ENCODE peak calls at places on chromosome 13, in six cellular contexts. One of them, this sample, is unnamed. For H3K36me3, the result is how much of the 10 kb centered on the place peaks cover.

GRCh38 chr13:105920375-105920774 is 615.1 kb downstream of the EFNB2 start:
- DNase-seq in uterus: no peak
- DNase-seq in tibial nerve: no peak
- DNase-seq in body of pancreas: no peak
- DNase-seq in heart left ventricle: no peak
- DNase-seq in Peyer's patch: no peak
- DNase-seq in this sample: no peak

GRCh38 chr13:108996430-108996829 is 367.0 kb downstream of the MYO16 start:
- DNase-seq in body of pancreas: no peak
- DNase-seq in tibial nerve: no peak
- DNase-seq in heart left ventricle: no peak
- DNase-seq in uterus: no peak
- DNase-seq in Peyer's patch: no peak
- DNase-seq in this sample: no peak

GRCh38 chr13:88464851-88465250 is 793.7 kb downstream of the SLITRK5 start:
- DNase-seq in Peyer's patch: no peak
- DNase-seq in heart left ventricle: no peak
- DNase-seq in body of pancreas: no peak
- DNase-seq in uterus: no peak
- DNase-seq in tibial nerve: no peak
- DNase-seq in this sample: no peak

GRCh38 chr13:26442541-26442940 is 114.9 kb upstream of the WASF3 start:
- DNase-seq in uterus: no peak
- DNase-seq in heart left ventricle: no peak
- DNase-seq in tibial nerve: no peak
- DNase-seq in body of pancreas: no peak
- DNase-seq in Peyer's patch: no peak
- DNase-seq in this sample: no peak

GRCh38 chr13:23279321-23279720 is 98.5 kb downstream of the SGCG start:
- DNase-seq in heart left ventricle: no peak
- DNase-seq in body of pancreas: no peak
- DNase-seq in tibial nerve: no peak
- DNase-seq in Peyer's patch: no peak
- DNase-seq in uterus: no peak
- DNase-seq in this sample: no peak

GRCh38 chr13:101785858-101786257 is 333.4 kb downstream of the ITGBL1 start:
- DNase-seq in Peyer's patch: no peak
- DNase-seq in body of pancreas: peak
- DNase-seq in heart left ventricle: peak
- DNase-seq in uterus: no peak
- DNase-seq in tibial nerve: no peak
- DNase-seq in this sample: peak

GRCh38 chr13:77184455-77184854 is 142.4 kb downstream of the MYCBP2 start:
- DNase-seq in Peyer's patch: no peak
- DNase-seq in uterus: no peak
- DNase-seq in tibial nerve: no peak
- DNase-seq in heart left ventricle: no peak
- DNase-seq in body of pancreas: no peak
- DNase-seq in this sample: no peak

GRCh38 chr13:101959016-101959415 is 442.8 kb downstream of the FGF14 start:
- DNase-seq in uterus: no peak
- DNase-seq in tibial nerve: no peak
- DNase-seq in Peyer's patch: no peak
- DNase-seq in heart left ventricle: no peak
- DNase-seq in body of pancreas: no peak
- DNase-seq in this sample: no peak

GRCh38 chr13:23467048-23467931 is 33.8 kb upstream of the SACS start:
- DNase-seq in heart left ventricle: no peak
- DNase-seq in Peyer's patch: no peak
- DNase-seq in tibial nerve: no peak
- DNase-seq in body of pancreas: no peak
- DNase-seq in uterus: no peak
- DNase-seq in this sample: no peak

GRCh38 chr13:80139196-80139595 is 201.7 kb downstream of the SPRY2 start:
- DNase-seq in Peyer's patch: no peak
- DNase-seq in heart left ventricle: no peak
- DNase-seq in body of pancreas: no peak
- DNase-seq in uterus: no peak
- DNase-seq in tibial nerve: no peak
- DNase-seq in this sample: no peak

GRCh38 chr13:36914648-36915047 is 5.4 kb downstream of the SMAD9 start:
- DNase-seq in uterus: no peak
- DNase-seq in tibial nerve: no peak
- DNase-seq in heart left ventricle: no peak
- DNase-seq in body of pancreas: no peak
- DNase-seq in Peyer's patch: no peak
- DNase-seq in this sample: no peak

GRCh38 chr13:38350114-38350617 is 515 bp downstream of the UFM1 start:
- DNase-seq in Peyer's patch: peak
- DNase-seq in tibial nerve: peak
- DNase-seq in body of pancreas: peak
- DNase-seq in uterus: peak
- DNase-seq in heart left ventricle: peak
- DNase-seq in this sample: peak

GRCh38 chr13:99418663-99419140 is 82.6 kb upstream of the TM9SF2 start:
- DNase-seq in Peyer's patch: no peak
- DNase-seq in heart left ventricle: no peak
- DNase-seq in uterus: no peak
- DNase-seq in body of pancreas: no peak
- DNase-seq in tibial nerve: no peak
- DNase-seq in this sample: peak

GRCh38 chr13:86051134-86052103 is 252.2 kb upstream of the SLITRK6 start:
- DNase-seq in Peyer's patch: no peak
- DNase-seq in heart left ventricle: no peak
- DNase-seq in tibial nerve: no peak
- DNase-seq in uterus: no peak
- DNase-seq in body of pancreas: no peak
- DNase-seq in this sample: no peak

GRCh38 chr13:40519637-40520036 is 146.8 kb downstream of the FOXO1 start:
- DNase-seq in Peyer's patch: no peak
- DNase-seq in uterus: no peak
- DNase-seq in body of pancreas: peak
- DNase-seq in heart left ventricle: no peak
- DNase-seq in tibial nerve: no peak
- DNase-seq in this sample: no peak

GRCh38 chr13:60369242-60369641 is 27.8 kb upstream of the TDRD3 start:
- DNase-seq in uterus: no peak
- DNase-seq in body of pancreas: no peak
- DNase-seq in heart left ventricle: no peak
- DNase-seq in Peyer's patch: no peak
- DNase-seq in tibial nerve: no peak
- DNase-seq in this sample: no peak

GRCh38 chr13:36163809-36164308 is 32.7 kb upstream of the DCLK1 start:
- DNase-seq in Peyer's patch: no peak
- DNase-seq in heart left ventricle: peak
- DNase-seq in uterus: peak
- DNase-seq in body of pancreas: peak
- DNase-seq in tibial nerve: peak
- DNase-seq in this sample: peak

GRCh38 chr13:60661514-60661913 is 264.5 kb downstream of the TDRD3 start:
- DNase-seq in tibial nerve: no peak
- DNase-seq in Peyer's patch: no peak
- DNase-seq in uterus: no peak
- DNase-seq in heart left ventricle: no peak
- DNase-seq in body of pancreas: no peak
- DNase-seq in this sample: no peak

GRCh38 chr13:44837250-44837649 is 152.0 kb downstream of the NUFIP1 start:
- DNase-seq in tibial nerve: no peak
- DNase-seq in heart left ventricle: no peak
- DNase-seq in Peyer's patch: no peak
- DNase-seq in body of pancreas: no peak
- DNase-seq in uterus: no peak
- DNase-seq in this sample: no peak

DNA sequence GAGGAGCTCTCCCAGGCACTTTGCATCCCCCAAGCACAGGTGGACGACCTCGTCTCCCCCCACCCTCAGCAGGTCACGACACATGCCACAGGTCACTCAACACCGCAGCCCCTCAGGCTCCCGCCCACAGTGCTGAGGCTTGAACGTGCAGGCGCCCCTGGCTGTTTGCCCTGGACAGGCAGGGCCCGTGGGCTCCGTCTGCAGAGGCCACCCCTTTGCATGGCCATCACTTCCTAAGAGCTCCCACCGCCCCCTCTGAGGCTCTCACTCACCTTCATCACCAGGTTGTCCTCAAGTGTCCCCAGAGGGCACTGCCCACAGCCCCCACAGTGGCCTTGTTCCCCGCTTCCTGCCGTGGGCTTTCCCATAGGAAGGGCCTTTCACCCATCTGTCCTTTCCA is 132.1 kb upstream of the MCF2L start:
- DNase-seq in heart left ventricle: no peak
- DNase-seq in body of pancreas: no peak
- DNase-seq in Peyer's patch: peak
- DNase-seq in uterus: no peak
- DNase-seq in tibial nerve: no peak
- DNase-seq in this sample: no peak
- H3K36me3 ChIP-seq in heart left ventricle: half or more
- H3K36me3 ChIP-seq in body of pancreas: under half
- H3K36me3 ChIP-seq in Peyer's patch: half or more
- H3K36me3 ChIP-seq in uterus: under half
- H3K36me3 ChIP-seq in tibial nerve: under half
- H3K36me3 ChIP-seq in this sample: under half

DNA sequence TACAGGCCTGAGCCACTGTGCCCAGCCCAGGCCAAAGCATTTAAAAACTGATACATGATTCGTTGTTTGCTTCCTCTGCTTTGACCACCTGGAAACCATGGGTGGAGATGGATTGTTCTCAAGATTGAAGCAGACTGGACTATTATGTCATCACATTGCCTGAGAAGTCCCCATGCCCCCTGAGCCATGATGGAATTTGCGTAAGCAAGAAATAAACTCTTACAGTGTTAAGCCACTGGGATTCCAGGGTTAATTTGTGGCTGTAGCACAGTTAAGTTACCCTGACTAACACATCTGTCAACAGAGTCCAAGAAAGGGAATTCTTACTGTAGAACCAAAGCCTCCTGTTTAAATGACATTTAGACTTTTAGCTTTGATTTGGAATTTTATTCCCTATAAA is 19.4 kb upstream of the DHRS12 start:
- DNase-seq in Peyer's patch: no peak
- DNase-seq in body of pancreas: no peak
- DNase-seq in heart left ventricle: no peak
- DNase-seq in uterus: no peak
- DNase-seq in tibial nerve: no peak
- DNase-seq in this sample: no peak
- H3K4me3 ChIP-seq in Peyer's patch: no peak
- H3K4me3 ChIP-seq in body of pancreas: no peak
- H3K4me3 ChIP-seq in heart left ventricle: no peak
- H3K4me3 ChIP-seq in uterus: no peak
- H3K4me3 ChIP-seq in tibial nerve: no peak
- H3K4me3 ChIP-seq in this sample: no peak

GRCh38 chr13:110640591-110641029 is 25.3 kb downstream of the NAXD start:
- DNase-seq in uterus: no peak
- DNase-seq in heart left ventricle: peak
- DNase-seq in tibial nerve: no peak
- DNase-seq in Peyer's patch: no peak
- DNase-seq in body of pancreas: no peak
- DNase-seq in this sample: peak

GRCh38 chr13:110638253-110638652 is 22.9 kb downstream of the NAXD start:
- DNase-seq in heart left ventricle: no peak
- DNase-seq in uterus: no peak
- DNase-seq in tibial nerve: no peak
- DNase-seq in body of pancreas: no peak
- DNase-seq in Peyer's patch: no peak
- DNase-seq in this sample: no peak

GRCh38 chr13:110639935-110640334 is 24.6 kb downstream of the NAXD start:
- DNase-seq in tibial nerve: no peak
- DNase-seq in Peyer's patch: no peak
- DNase-seq in heart left ventricle: no peak
- DNase-seq in uterus: no peak
- DNase-seq in body of pancreas: no peak
- DNase-seq in this sample: no peak

GRCh38 chr13:110637747-110638146 is 22.4 kb downstream of the NAXD start:
- DNase-seq in tibial nerve: no peak
- DNase-seq in heart left ventricle: no peak
- DNase-seq in Peyer's patch: no peak
- DNase-seq in body of pancreas: no peak
- DNase-seq in uterus: no peak
- DNase-seq in this sample: no peak

GRCh38 chr13:110638814-110639806 is 23.8 kb downstream of the NAXD start:
- DNase-seq in Peyer's patch: no peak
- DNase-seq in heart left ventricle: no peak
- DNase-seq in tibial nerve: no peak
- DNase-seq in body of pancreas: no peak
- DNase-seq in uterus: no peak
- DNase-seq in this sample: no peak
- TF ChIP-seq POLR2A in Peyer's patch: no peak
- TF ChIP-seq POLR2A in heart left ventricle: no peak
- TF ChIP-seq POLR2A in tibial nerve: no peak
- TF ChIP-seq POLR2A in body of pancreas: no peak
- TF ChIP-seq POLR2A in uterus: no peak
- TF ChIP-seq POLR2A in this sample: no peak

DNA sequence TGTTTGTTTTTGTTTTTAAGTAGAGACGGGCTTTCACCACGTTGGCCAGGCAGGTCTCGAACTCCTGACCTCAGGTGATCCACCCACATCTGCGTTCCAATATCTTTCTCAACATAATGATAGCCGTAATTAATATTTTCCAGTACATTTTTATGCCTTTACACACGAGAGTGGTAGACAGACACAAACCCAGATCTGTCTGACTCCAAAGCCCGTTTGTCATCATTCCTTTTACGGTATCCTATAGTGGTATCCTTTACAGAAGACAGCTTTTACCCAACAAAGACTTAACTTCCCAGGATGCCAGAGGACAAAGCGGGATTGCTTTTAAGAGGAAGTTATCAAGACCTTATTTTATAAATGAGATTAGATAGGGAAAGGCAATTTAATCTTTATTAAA is 59.8 kb downstream of the IPO5 start:
- DNase-seq in tibial nerve: no peak
- DNase-seq in heart left ventricle: no peak
- DNase-seq in body of pancreas: no peak
- DNase-seq in uterus: no peak
- DNase-seq in Peyer's patch: no peak
- DNase-seq in this sample: no peak
- H3K36me3 ChIP-seq in tibial nerve: under half
- H3K36me3 ChIP-seq in heart left ventricle: half or more
- H3K36me3 ChIP-seq in body of pancreas: under half
- H3K36me3 ChIP-seq in uterus: under half
- H3K36me3 ChIP-seq in Peyer's patch: half or more
- H3K36me3 ChIP-seq in this sample: under half

GRCh38 chr13:96091932-96092253 is 2.0 kb downstream of the HS6ST3 start:
- DNase-seq in heart left ventricle: no peak
- DNase-seq in Peyer's patch: no peak
- DNase-seq in tibial nerve: no peak
- DNase-seq in body of pancreas: no peak
- DNase-seq in uterus: no peak
- DNase-seq in this sample: no peak
- H3K4me3 ChIP-seq in heart left ventricle: peak
- H3K4me3 ChIP-seq in Peyer's patch: no peak
- H3K4me3 ChIP-seq in tibial nerve: no peak
- H3K4me3 ChIP-seq in body of pancreas: no peak
- H3K4me3 ChIP-seq in uterus: peak
- H3K4me3 ChIP-seq in this sample: no peak